ENCODE peak calls at places on chromosomes 12 and 14, in six cellular contexts. W is IMR-90; F is CD8-positive, alpha-beta T cell; J is neuronal stem cell; B is sigmoid colon; X is H1. R is an unnamed sample. For H3K4me1, the result is how much of the 10 kb centered on the place peaks cover.

GRCh38 chr14:56271988-56272387 is 153.8 kb downstream of the PELI2 start:
- DNase-seq in W (peak), F (no peak), J (no peak), B (no peak), X (no peak), R (no peak)

GRCh38 chr14:80850197-80850814 is 91.2 kb downstream of the CEP128 start:
- DNase-seq in W (peak), F (no peak), J (peak), B (no peak), X (no peak), R (no peak)

GRCh38 chr12:132179431-132180362 is 35.4 kb downstream of the NOC4L start:
- DNase-seq in W (no peak), F (no peak), J (no peak), B (no peak), X (no peak), R (no peak)

GRCh38 chr12:122125452-122126341 is 47.1 kb downstream of the MLXIP start:
- DNase-seq in W (no peak), F (no peak), J (no peak), B (peak), X (no peak), R (no peak)

GRCh38 chr12:79333144-79333543 is 357.6 kb downstream of the PAWR start:
- DNase-seq in W (no peak), F (no peak), J (no peak), B (no peak), X (no peak), R (no peak)

GRCh38 chr12:101051901-101052550 is 158.0 kb downstream of the SLC5A8 start:
- DNase-seq in W (peak), F (no peak), J (no peak), B (no peak), X (no peak), R (no peak)

GRCh38 chr12:79773896-79774295 is 83.1 kb upstream of the PAWR start:
- DNase-seq in W (no peak), F (no peak), J (no peak), B (no peak), X (no peak), R (no peak)

GRCh38 chr14:99576304-99576703 is 27.7 kb downstream of the CCDC85C start:
- DNase-seq in W (no peak), F (no peak), J (no peak), B (no peak), X (no peak), R (no peak)

GRCh38 chr12:123143753-123144461 is 7.0 kb downstream of the PITPNM2 start:
- DNase-seq in W (no peak), F (no peak), J (no peak), B (no peak), X (no peak), R (no peak)

GRCh38 chr12:54133663-54134375 is 55.0 kb downstream of the SMUG1 start:
- DNase-seq in W (no peak), F (no peak), J (no peak), B (no peak), X (no peak), R (no peak)

GRCh38 chr12:24911284-24911791 is 37.6 kb downstream of the BCAT1 start:
- DNase-seq in W (peak), F (no peak), J (no peak), B (no peak), X (peak), R (no peak)

GRCh38 chr12:75389061-75389460 is 1.8 kb upstream of the GLIPR1L2 start:
- DNase-seq in W (peak), F (no peak), J (no peak), B (no peak), X (no peak), R (no peak)

GRCh38 chr12:92108651-92109050 is 37.0 kb downstream of the BTG1 start:
- DNase-seq in W (peak), F (no peak), J (no peak), B (peak), X (no peak), R (peak)

GRCh38 chr14:68936476-68936875 is 42.6 kb downstream of the ACTN1 start:
- DNase-seq in W (no peak), F (no peak), J (no peak), B (no peak), X (no peak), R (no peak)

GRCh38 chr12:56128669-56129209 is 672 bp downstream of the ESYT1 start:
- DNase-seq in W (no peak), F (no peak), J (no peak), B (peak), X (no peak), R (no peak)

GRCh38 chr14:103418508-103418818 is 33.2 kb downstream of the MARK3 start:
- DNase-seq in W (peak), F (no peak), J (no peak), B (no peak), X (no peak), R (no peak)

GRCh38 chr14:39683711-39684110 is 251.5 kb upstream of the FBXO33 start:
- DNase-seq in W (no peak), F (no peak), J (no peak), B (no peak), X (no peak), R (no peak)

GRCh38 chr12:117342682-117343081 is 18.7 kb downstream of the NOS1 start:
- DNase-seq in W (no peak), F (no peak), J (no peak), B (no peak), X (no peak), R (no peak)

GRCh38 chr12:88816201-88816600 is 235.9 kb upstream of the KITLG start:
- DNase-seq in W (peak), F (no peak), J (no peak), B (no peak), X (no peak), R (no peak)

GRCh38 chr14:98138666-98139065 is 1133.3 kb downstream of the BCL11B start:
- DNase-seq in W (no peak), F (peak), J (peak), B (no peak), X (peak), R (peak)

GRCh38 chr14:34931206-34931605 is 51.6 kb upstream of the SRP54 start:
- DNase-seq in W (peak), F (peak), J (no peak), B (no peak), X (no peak), R (no peak)
- H3K4me1 ChIP-seq in W (under half), F (under half), J (under half), B (under half), X (under half), R (under half)

GRCh38 chr14:72183631-72184030 is 251.4 kb downstream of the RGS6 start:
- DNase-seq in W (no peak), F (no peak), J (no peak), B (no peak), X (no peak), R (no peak)

GRCh38 chr14:72182773-72183432 is 250.7 kb downstream of the RGS6 start:
- DNase-seq in W (no peak), F (no peak), J (no peak), B (no peak), X (no peak), R (no peak)

GRCh38 chr14:72186461-72187035 is 254.3 kb downstream of the RGS6 start:
- DNase-seq in W (no peak), F (no peak), J (no peak), B (no peak), X (no peak), R (no peak)
- H3K4me3 ChIP-seq in W (no peak), F (no peak), J (no peak), B (no peak), X (no peak), R (no peak)

GRCh38 chr12:93441111-93441616 is 583 bp downstream of the UBE2N start:
- DNase-seq in W (peak), F (peak), J (peak), B (no peak), X (no peak), R (no peak)
- H3K4me1 ChIP-seq in W (under half), F (half or more), J (under half), B (under half), X (under half), R (under half)

GRCh38 chr12:125583071-125583470 is 517.8 kb downstream of the AACS start:
- DNase-seq in W (no peak), F (no peak), J (no peak), B (no peak), X (no peak), R (no peak)

DNA sequence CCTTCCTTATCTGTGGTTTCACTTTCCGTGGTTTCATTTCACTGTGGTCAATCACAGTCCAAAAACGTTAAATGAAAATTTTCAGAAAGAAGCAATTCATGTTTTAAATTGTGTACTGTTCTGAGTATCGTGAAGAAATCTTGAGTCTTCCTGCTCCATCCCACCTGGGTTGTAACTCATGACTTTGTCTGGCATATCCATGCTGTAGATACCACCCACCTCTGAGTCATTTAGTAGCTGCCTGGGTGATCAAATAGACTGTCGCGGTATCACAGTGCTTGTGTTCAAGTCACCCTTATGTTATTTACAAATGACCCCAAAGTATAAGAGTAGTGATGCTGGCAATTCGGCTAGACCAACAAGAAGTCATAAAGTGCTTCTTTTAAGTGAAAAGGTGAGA is 521.2 kb downstream of the AACS start:
- DNase-seq in W (no peak), F (no peak), J (no peak), B (no peak), X (no peak), R (no peak)
- H3K4me3 ChIP-seq in W (no peak), F (no peak), J (no peak), B (no peak), X (no peak), R (no peak)

DNA sequence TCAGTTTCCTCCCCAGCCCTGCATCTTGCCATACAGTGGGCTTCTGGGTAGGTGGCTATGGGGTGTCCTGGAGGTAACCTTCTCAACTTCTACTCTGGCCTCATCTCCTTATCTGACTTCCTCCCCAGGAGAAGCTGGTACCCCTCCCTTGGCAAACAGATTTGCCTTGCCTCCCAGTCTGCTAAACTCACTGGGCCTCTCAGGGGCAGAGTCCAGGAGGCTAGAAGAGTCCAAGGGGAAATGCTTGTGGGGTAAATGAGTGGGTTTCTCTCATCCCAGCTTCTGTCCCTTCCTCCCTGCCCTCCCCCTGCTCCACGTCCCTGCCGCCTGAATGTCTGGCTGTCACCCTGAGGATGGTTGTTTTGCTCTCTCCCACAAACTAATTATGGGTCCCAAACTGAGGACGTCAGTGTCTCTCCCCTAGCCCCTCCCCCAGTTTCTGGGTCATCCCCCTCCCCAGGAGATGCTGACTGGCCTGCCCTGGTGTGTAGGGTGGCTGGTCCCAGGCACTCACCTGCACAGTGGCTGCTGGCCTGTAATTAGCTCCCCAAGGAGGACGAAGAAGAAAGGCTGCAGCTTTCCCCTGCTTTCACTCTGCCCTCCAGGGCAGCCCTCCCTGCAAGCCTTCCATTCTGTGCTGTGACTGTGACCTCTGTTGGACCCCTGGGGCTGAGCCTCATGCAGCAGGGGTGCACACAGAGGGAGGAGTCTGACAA is at the start of gene LRP1-AS:
- DNase-seq in W (no peak), F (no peak), J (no peak), B (no peak), X (no peak), R (no peak)
- H3K4me1 ChIP-seq in W (half or more), F (under half), J (under half), B (under half), X (under half), R (under half)

DNA sequence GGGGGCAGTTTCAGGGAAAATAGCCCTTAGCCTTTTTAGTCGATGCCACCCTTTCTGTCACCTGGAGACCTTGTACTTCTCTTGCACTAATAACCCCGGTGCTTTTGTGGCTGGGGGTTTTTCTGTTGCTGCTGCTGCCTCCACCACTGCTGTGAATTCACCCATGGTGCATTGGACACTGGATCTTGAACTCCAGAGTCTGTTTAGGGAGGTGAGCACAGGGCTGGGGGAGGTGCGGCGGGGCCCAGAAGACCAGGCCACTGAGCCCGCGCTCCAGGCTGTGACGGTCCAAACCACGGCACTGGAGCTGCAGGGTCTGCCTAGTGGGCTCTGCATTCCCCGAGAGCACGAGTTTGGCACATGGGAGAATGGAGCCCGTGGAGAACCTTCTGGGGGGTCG is 100.6 kb downstream of the NINJ2 start:
- DNase-seq in W (no peak), F (no peak), J (no peak), B (no peak), X (no peak), R (no peak)
- H3K4me3 ChIP-seq in W (no peak), F (peak), J (no peak), B (no peak), X (no peak), R (no peak)